ENCODE peak calls at places on chromosomes 2 and 18, in six cellular contexts. S is adrenal gland; O is nephron progenitor cell; E is DMS79 treated with DMSO at 0.1 percent for 48 hours; I is stimulated activated CD8-positive, alpha-beta memory T cell treated with anti-CD3 and anti-CD28 coated beads, Interleukin-4, amount 100 ng/mL, for 48 hours; V is stimulated activated CD4-positive, alpha-beta T cell treated with anti-CD3 and anti-CD28 coated beads, Interleukin-1b, Interleukin-23, amount 100 ng/mL, for 48 hours. K is an unnamed sample.

GRCh38 chr18:5521000-5521399 is 22.8 kb downstream of the EPB41L3 start:
- DNase-seq in S (no peak), I (no peak), V (no peak), E (no peak), O (no peak), K (no peak)

GRCh38 chr2:96423866-96424265 is 81.3 kb downstream of the NEURL3 start:
- DNase-seq in I (no peak), O (no peak), V (no peak), E (no peak), S (no peak), K (no peak)

GRCh38 chr18:7388752-7389151 is 157.9 kb downstream of the LRRC30 start:
- DNase-seq in I (no peak), E (no peak), S (no peak), O (no peak), V (no peak), K (no peak)

GRCh38 chr2:25062461-25062860 is 20.6 kb downstream of the EFR3B start:
- DNase-seq in O (no peak), E (no peak), I (no peak), V (no peak), S (no peak), K (no peak)

GRCh38 chr2:119823734-119824334 is 64.1 kb downstream of the PTPN4 start:
- DNase-seq in S (no peak), I (peak), E (no peak), O (no peak), V (peak), K (peak)

GRCh38 chr2:33058716-33059451 is 112.1 kb downstream of the LTBP1 start:
- DNase-seq in I (no peak), O (no peak), V (no peak), E (peak), S (no peak), K (no peak)

GRCh38 chr18:74546751-74547530 is 12.6 kb downstream of the CNDP1 start:
- DNase-seq in S (no peak), V (no peak), I (no peak), O (no peak), E (no peak), K (no peak)

GRCh38 chr2:229901819-229902218 is 20.0 kb downstream of the TRIP12 start:
- DNase-seq in E (no peak), V (no peak), S (peak), O (no peak), I (no peak), K (no peak)

GRCh38 chr18:74683573-74683972 is 85.9 kb downstream of the ZNF407 start:
- DNase-seq in I (no peak), E (no peak), O (no peak), S (no peak), V (no peak), K (no peak)

GRCh38 chr2:44939074-44940052 is 2.1 kb upstream of the SIX3 start:
- DNase-seq in E (no peak), S (no peak), O (no peak), V (no peak), I (no peak), K (no peak)